ENCODE peak calls at places on chromosome 17, in four cellular contexts. I, S, E and N are unnamed samples.

GRCh38 chr17:73879987-73880386 is 235.7 kb upstream of the SDK2 start:
- DNase-seq in S (no peak), E (no peak), I (no peak), N (no peak)

GRCh38 chr17:21278304-21279197 is 6.0 kb upstream of the MAP2K3 start:
- DNase-seq in E (no peak), S (peak; percentile 80), I (no peak), N (no peak)

GRCh38 chr17:79020631-79021301 is 3.2 kb upstream of the C1QTNF1 start:
- DNase-seq in E (no peak), I (no peak), S (no peak), N (no peak)

GRCh38 chr17:49590874-49591273 is 15.2 kb downstream of the NXPH3 start:
- DNase-seq in I (no peak), S (no peak), E (no peak), N (no peak)

GRCh38 chr17:7856081-7856791 is 1.1 kb downstream of the NAA38 start:
- DNase-seq in I (no peak), E (peak; percentile 77), S (peak; percentile 80), N (peak; percentile 73)

GRCh38 chr17:69672924-69673323 is 258.4 kb downstream of the MAP2K6 start:
- DNase-seq in E (no peak), S (no peak), I (no peak), N (no peak)

GRCh38 chr17:80760501-80760900 is 215.9 kb downstream of the RPTOR start:
- DNase-seq in E (no peak), I (peak; percentile 96), S (peak; percentile 73), N (no peak)

GRCh38 chr17:9456265-9456664 is 119.4 kb downstream of the STX8 start:
- DNase-seq in E (no peak), I (no peak), S (peak; percentile 20), N (no peak)

GRCh38 chr17:20010099-20010863 is 1.1 kb downstream of the SPECC1 start:
- DNase-seq in E (peak; percentile 20), S (peak; percentile 20), I (peak; percentile 56), N (no peak)